ENCODE peak calls at places on chromosomes 16 and 17, in eight cellular contexts. One of them, this sample, is unnamed.
A peak's percentile ranks its signal among the peaks of the same experiment; 100 is the strongest.

GRCh38 chr17:82034371-82035011 is 3.0 kb downstream of the DCXR start:
- DNase-seq in NCI-H1105 treated with DMSO at 0.1 percent for 48 hours: no peak
- DNase-seq in thoracic aorta: no peak
- DNase-seq in memory B cell: no peak
- DNase-seq in hepatocyte: no peak
- DNase-seq in NCI-H1436: no peak
- DNase-seq in AG10803: no peak
- DNase-seq in BE2C: no peak
- DNase-seq in this sample: no peak

GRCh38 chr17:73248532-73248931 is 13.1 kb downstream of the CPSF4L start:
- DNase-seq in NCI-H1105 treated with DMSO at 0.1 percent for 48 hours: no peak
- DNase-seq in thoracic aorta: no peak
- DNase-seq in memory B cell: no peak
- DNase-seq in hepatocyte: no peak
- DNase-seq in NCI-H1436: no peak
- DNase-seq in AG10803: no peak
- DNase-seq in BE2C: no peak
- DNase-seq in this sample: no peak

GRCh38 chr17:44372036-44372435 is 8.4 kb upstream of the FAM171A2 start:
- DNase-seq in NCI-H1105 treated with DMSO at 0.1 percent for 48 hours: no peak
- DNase-seq in thoracic aorta: no peak
- DNase-seq in memory B cell: no peak
- DNase-seq in hepatocyte: no peak
- DNase-seq in NCI-H1436: no peak
- DNase-seq in AG10803: no peak
- DNase-seq in BE2C: no peak
- DNase-seq in this sample: no peak

GRCh38 chr16:57023541-57024249 is 34.3 kb downstream of the NLRC5 start:
- DNase-seq in NCI-H1105 treated with DMSO at 0.1 percent for 48 hours: no peak
- DNase-seq in thoracic aorta: no peak
- DNase-seq in memory B cell: no peak
- DNase-seq in hepatocyte: no peak
- DNase-seq in NCI-H1436: no peak
- DNase-seq in AG10803: no peak
- DNase-seq in BE2C: no peak
- DNase-seq in this sample: no peak

GRCh38 chr17:15444805-15445204 is 22.6 kb downstream of the CDRT4 start:
- DNase-seq in NCI-H1105 treated with DMSO at 0.1 percent for 48 hours: no peak
- DNase-seq in thoracic aorta: no peak
- DNase-seq in memory B cell: no peak
- DNase-seq in hepatocyte: no peak
- DNase-seq in NCI-H1436: no peak
- DNase-seq in AG10803: peak; percentile 30
- DNase-seq in BE2C: peak; percentile 12
- DNase-seq in this sample: no peak

GRCh38 chr16:66899945-66900688 is 18.6 kb downstream of the CDH16 start:
- DNase-seq in NCI-H1105 treated with DMSO at 0.1 percent for 48 hours: peak; percentile 16
- DNase-seq in thoracic aorta: peak; percentile 76
- DNase-seq in memory B cell: no peak
- DNase-seq in hepatocyte: peak; percentile 92
- DNase-seq in NCI-H1436: peak; percentile 35
- DNase-seq in AG10803: peak; percentile 51
- DNase-seq in BE2C: peak; percentile 92
- DNase-seq in this sample: peak; percentile 7

GRCh38 chr16:10938321-10938720 is 3.9 kb downstream of the DEXI start:
- DNase-seq in NCI-H1105 treated with DMSO at 0.1 percent for 48 hours: no peak
- DNase-seq in thoracic aorta: no peak
- DNase-seq in memory B cell: no peak
- DNase-seq in hepatocyte: no peak
- DNase-seq in NCI-H1436: no peak
- DNase-seq in AG10803: no peak
- DNase-seq in BE2C: no peak
- DNase-seq in this sample: no peak

GRCh38 chr17:1416414-1416813 is 16.4 kb upstream of the YWHAE start:
- DNase-seq in NCI-H1105 treated with DMSO at 0.1 percent for 48 hours: no peak
- DNase-seq in thoracic aorta: no peak
- DNase-seq in memory B cell: no peak
- DNase-seq in hepatocyte: no peak
- DNase-seq in NCI-H1436: no peak
- DNase-seq in AG10803: no peak
- DNase-seq in BE2C: no peak
- DNase-seq in this sample: no peak

GRCh38 chr16:85610059-85610445 is 3.1 kb upstream of the GSE1 start:
- DNase-seq in NCI-H1105 treated with DMSO at 0.1 percent for 48 hours: peak; percentile 40
- DNase-seq in thoracic aorta: no peak
- DNase-seq in memory B cell: no peak
- DNase-seq in hepatocyte: no peak
- DNase-seq in NCI-H1436: no peak
- DNase-seq in AG10803: no peak
- DNase-seq in BE2C: no peak
- DNase-seq in this sample: no peak

GRCh38 chr17:17814162-17815061 is 22.4 kb downstream of the SREBF1 start:
- DNase-seq in NCI-H1105 treated with DMSO at 0.1 percent for 48 hours: no peak
- DNase-seq in thoracic aorta: no peak
- DNase-seq in memory B cell: no peak
- DNase-seq in hepatocyte: no peak
- DNase-seq in NCI-H1436: no peak
- DNase-seq in AG10803: no peak
- DNase-seq in BE2C: no peak
- DNase-seq in this sample: no peak

GRCh38 chr16:65773319-65773874 is 593.1 kb upstream of the CDH5 start:
- DNase-seq in NCI-H1105 treated with DMSO at 0.1 percent for 48 hours: no peak
- DNase-seq in thoracic aorta: no peak
- DNase-seq in memory B cell: no peak
- DNase-seq in hepatocyte: no peak
- DNase-seq in NCI-H1436: no peak
- DNase-seq in AG10803: no peak
- DNase-seq in BE2C: no peak
- DNase-seq in this sample: no peak

GRCh38 chr17:41812176-41813038 is at the start of gene FKBP10:
- DNase-seq in NCI-H1105 treated with DMSO at 0.1 percent for 48 hours: peak; percentile 73
- DNase-seq in thoracic aorta: peak; percentile 41
- DNase-seq in memory B cell: no peak
- DNase-seq in hepatocyte: peak; percentile 90
- DNase-seq in NCI-H1436: peak; percentile 27
- DNase-seq in AG10803: peak; percentile 82
- DNase-seq in BE2C: peak; percentile 96
- DNase-seq in this sample: peak; percentile 92

GRCh38 chr17:66677201-66677981 is 157.5 kb upstream of the CACNG5 start:
- DNase-seq in NCI-H1105 treated with DMSO at 0.1 percent for 48 hours: no peak
- DNase-seq in thoracic aorta: no peak
- DNase-seq in memory B cell: no peak
- DNase-seq in hepatocyte: no peak
- DNase-seq in NCI-H1436: no peak
- DNase-seq in AG10803: peak; percentile 92
- DNase-seq in BE2C: no peak
- DNase-seq in this sample: no peak

GRCh38 chr17:77826132-77826873 is 132.2 kb upstream of the TNRC6C start:
- DNase-seq in NCI-H1105 treated with DMSO at 0.1 percent for 48 hours: no peak
- DNase-seq in thoracic aorta: no peak
- DNase-seq in memory B cell: no peak
- DNase-seq in hepatocyte: no peak
- DNase-seq in NCI-H1436: no peak
- DNase-seq in AG10803: no peak
- DNase-seq in BE2C: no peak
- DNase-seq in this sample: no peak

GRCh38 chr17:59723041-59723440 is 15.6 kb downstream of the VMP1 start:
- DNase-seq in NCI-H1105 treated with DMSO at 0.1 percent for 48 hours: no peak
- DNase-seq in thoracic aorta: no peak
- DNase-seq in memory B cell: no peak
- DNase-seq in hepatocyte: no peak
- DNase-seq in NCI-H1436: no peak
- DNase-seq in AG10803: no peak
- DNase-seq in BE2C: no peak
- DNase-seq in this sample: no peak

GRCh38 chr16:58426960-58427359 is 34.7 kb downstream of the GINS3 start:
- DNase-seq in NCI-H1105 treated with DMSO at 0.1 percent for 48 hours: no peak
- DNase-seq in thoracic aorta: no peak
- DNase-seq in memory B cell: no peak
- DNase-seq in hepatocyte: no peak
- DNase-seq in NCI-H1436: no peak
- DNase-seq in AG10803: no peak
- DNase-seq in BE2C: no peak
- DNase-seq in this sample: no peak